ENCODE peak calls at places on chromosomes 2 and 18, in eight cellular contexts. A, L, Z, G, F, P, K and S are unnamed samples.

GRCh38 chr2:129619471-129619870 is 360.0 kb upstream of the RAB6C start:
- DNase-seq in A (no peak), L (no peak), Z (no peak), G (no peak), F (no peak), P (no peak), K (no peak), S (peak)

GRCh38 chr2:236445678-236446077 is 123.9 kb upstream of the ACKR3 start:
- DNase-seq in A (no peak), L (no peak), Z (no peak), G (no peak), F (no peak), P (no peak), K (no peak), S (no peak)

GRCh38 chr2:27921424-27921823 is 30.9 kb downstream of the BABAM2 start:
- DNase-seq in A (no peak), L (no peak), Z (no peak), G (no peak), F (no peak), P (no peak), K (no peak), S (no peak)

GRCh38 chr2:168216351-168217005 is 30.9 kb downstream of the STK39 start:
- DNase-seq in A (no peak), L (peak), Z (no peak), G (no peak), F (no peak), P (no peak), K (no peak), S (peak)

GRCh38 chr2:39913648-39914456 is 134.8 kb upstream of the THUMPD2 start:
- DNase-seq in A (no peak), L (no peak), Z (no peak), G (peak), F (no peak), P (no peak), K (no peak), S (peak)

GRCh38 chr2:236121546-236121945 is 46.6 kb downstream of the GBX2 start:
- DNase-seq in A (no peak), L (no peak), Z (no peak), G (no peak), F (no peak), P (no peak), K (no peak), S (no peak)

GRCh38 chr2:95760839-95761525 is 169.2 kb downstream of the TRIM43 start:
- DNase-seq in A (no peak), L (no peak), Z (no peak), G (peak), F (no peak), P (peak), K (no peak), S (peak)

GRCh38 chr2:210309546-210310233 is 5.3 kb downstream of the MYL1 start:
- DNase-seq in A (no peak), L (no peak), Z (no peak), G (no peak), F (no peak), P (no peak), K (no peak), S (no peak)

GRCh38 chr2:8026381-8026780 is 655.5 kb upstream of the ID2 start:
- DNase-seq in A (no peak), L (no peak), Z (no peak), G (no peak), F (no peak), P (no peak), K (no peak), S (no peak)

GRCh38 chr2:145412155-145412554 is 892.2 kb upstream of the ZEB2 start:
- DNase-seq in A (no peak), L (no peak), Z (no peak), G (no peak), F (no peak), P (no peak), K (no peak), S (no peak)

GRCh38 chr2:46376586-46377286 is 79.5 kb downstream of the EPAS1 start:
- DNase-seq in A (no peak), L (no peak), Z (no peak), G (no peak), F (no peak), P (no peak), K (no peak), S (no peak)

GRCh38 chr2:2916621-2917020 is 461.0 kb downstream of the EIPR1 start:
- DNase-seq in A (no peak), L (no peak), Z (no peak), G (no peak), F (no peak), P (no peak), K (no peak), S (no peak)

GRCh38 chr18:31942301-31942998 is 478 bp downstream of the TRAPPC8 start:
- DNase-seq in A (no peak), L (peak), Z (peak), G (peak), F (peak), P (no peak), K (peak), S (peak)

GRCh38 chr2:220460257-220460985 is 833.0 kb downstream of the SLC4A3 start:
- DNase-seq in A (no peak), L (no peak), Z (no peak), G (no peak), F (no peak), P (no peak), K (no peak), S (peak)

GRCh38 chr2:112163541-112163981 is 25.4 kb downstream of the FBLN7 start:
- DNase-seq in A (peak), L (no peak), Z (no peak), G (no peak), F (no peak), P (no peak), K (no peak), S (peak)

GRCh38 chr18:63832470-63832869 is 55.0 kb upstream of the SERPINB2 start:
- DNase-seq in A (no peak), L (no peak), Z (no peak), G (no peak), F (no peak), P (peak), K (no peak), S (no peak)

GRCh38 chr2:181393472-181393871 is 63.7 kb upstream of the ITGA4 start:
- DNase-seq in A (no peak), L (no peak), Z (no peak), G (peak), F (no peak), P (no peak), K (no peak), S (peak)

GRCh38 chr2:144346229-144346628 is 173.7 kb downstream of the ZEB2 start:
- DNase-seq in A (no peak), L (no peak), Z (no peak), G (no peak), F (no peak), P (no peak), K (no peak), S (no peak)

GRCh38 chr2:193845604-193846003 is 1650.9 kb upstream of the TMEFF2 start:
- DNase-seq in A (no peak), L (no peak), Z (no peak), G (no peak), F (no peak), P (no peak), K (no peak), S (no peak)

GRCh38 chr18:8116346-8117007 is 492.8 kb upstream of the RAB12 start:
- DNase-seq in A (no peak), L (no peak), Z (no peak), G (peak), F (no peak), P (peak), K (no peak), S (peak)

GRCh38 chr2:143529118-143529720 is 400.0 kb downstream of the ARHGAP15 start:
- DNase-seq in A (no peak), L (no peak), Z (no peak), G (no peak), F (no peak), P (no peak), K (no peak), S (no peak)

GRCh38 chr2:231235217-231235616 is 36.8 kb downstream of the ARMC9 start:
- DNase-seq in A (no peak), L (no peak), Z (no peak), G (no peak), F (no peak), P (no peak), K (no peak), S (no peak)

GRCh38 chr2:11343626-11344341 is 652 bp downstream of the ROCK2 start:
- DNase-seq in A (peak), L (peak), Z (peak), G (peak), F (peak), P (no peak), K (peak), S (no peak)

GRCh38 chr2:38377501-38378258 is 607 bp upstream of the ATL2 start:
- DNase-seq in A (no peak), L (no peak), Z (peak), G (peak), F (no peak), P (peak), K (no peak), S (peak)

GRCh38 chr2:172085460-172086159 is at the start of gene DLX1:
- DNase-seq in A (no peak), L (no peak), Z (no peak), G (no peak), F (no peak), P (no peak), K (no peak), S (no peak)

GRCh38 chr18:75070235-75070624 is 138.7 kb downstream of the PTGR3 start:
- DNase-seq in A (no peak), L (no peak), Z (no peak), G (no peak), F (no peak), P (no peak), K (no peak), S (no peak)

GRCh38 chr2:33529771-33530481 is 53.5 kb downstream of the RASGRP3 start:
- DNase-seq in A (no peak), L (no peak), Z (no peak), G (peak), F (no peak), P (peak), K (no peak), S (peak)

GRCh38 chr2:213336253-213336770 is 52.0 kb downstream of the SPAG16 start:
- DNase-seq in A (no peak), L (no peak), Z (no peak), G (no peak), F (no peak), P (no peak), K (no peak), S (no peak)

GRCh38 chr2:159098374-159098773 is 129.9 kb downstream of the TANC1 start:
- DNase-seq in A (no peak), L (no peak), Z (no peak), G (no peak), F (no peak), P (no peak), K (no peak), S (no peak)

GRCh38 chr2:26519396-26519991 is 41.6 kb upstream of the OTOF start:
- DNase-seq in A (no peak), L (no peak), Z (no peak), G (no peak), F (no peak), P (no peak), K (no peak), S (no peak)

GRCh38 chr2:78417355-78417754 is 608.1 kb upstream of the REG3G start:
- DNase-seq in A (no peak), L (no peak), Z (no peak), G (no peak), F (no peak), P (no peak), K (no peak), S (no peak)

GRCh38 chr2:175363719-175364118 is 182.2 kb upstream of the ATP5MC3 start:
- DNase-seq in A (no peak), L (peak), Z (no peak), G (no peak), F (no peak), P (no peak), K (no peak), S (no peak)

GRCh38 chr2:96505231-96505889 is at the start of gene NEURL3:
- DNase-seq in A (peak), L (no peak), Z (peak), G (peak), F (peak), P (no peak), K (no peak), S (peak)

GRCh38 chr2:22991844-22992243 is 393.1 kb upstream of the KLHL29 start:
- DNase-seq in A (no peak), L (no peak), Z (no peak), G (no peak), F (no peak), P (no peak), K (no peak), S (no peak)
- TF ChIP-seq CTCF in A (no peak), L (no peak), Z (no peak), G (no peak), F (no peak), P (no peak), K (no peak), S (no peak)

GRCh38 chr2:65566617-65567016 is 134.2 kb upstream of the SPRED2 start:
- DNase-seq in A (no peak), L (no peak), Z (no peak), G (no peak), F (no peak), P (peak), K (no peak), S (peak)
- H3K4me3 ChIP-seq in A (no peak), L (no peak), Z (no peak), G (no peak), F (no peak), P (peak), K (no peak), S (peak)

DNA sequence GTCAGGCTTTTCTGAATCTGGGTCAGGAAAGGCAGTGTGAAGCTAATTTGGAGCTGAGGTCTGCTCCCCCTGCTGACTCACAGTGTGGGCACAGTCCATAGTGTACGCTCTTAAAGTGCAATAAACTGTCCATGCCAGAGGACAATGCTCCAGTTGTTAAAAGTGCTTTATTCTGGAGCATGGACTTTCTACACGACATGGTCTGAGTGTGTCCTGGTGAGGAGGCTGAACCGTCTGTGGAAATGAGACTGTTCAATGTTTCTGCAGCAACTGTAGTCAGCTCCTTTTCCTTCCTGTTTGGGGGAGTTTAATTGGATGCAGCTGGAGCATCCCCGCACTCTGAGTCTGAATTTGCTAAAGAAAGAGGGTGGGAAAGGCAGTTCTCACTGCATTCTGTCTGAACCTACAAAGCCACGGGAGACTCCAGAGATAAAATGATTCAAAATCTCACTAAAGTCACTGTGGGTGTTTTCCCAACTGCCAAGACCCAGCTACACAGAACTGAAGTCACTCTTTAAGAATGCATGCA is 110.2 kb upstream of the TRIB2 start:
- DNase-seq in A (no peak), L (no peak), Z (no peak), G (peak), F (no peak), P (no peak), K (no peak), S (peak)
- TF ChIP-seq CTCF in A (no peak), L (no peak), Z (no peak), G (peak), F (no peak), P (no peak), K (no peak), S (peak)

GRCh38 chr2:48768669-48769068 is 13.1 kb upstream of the LHCGR start:
- DNase-seq in A (no peak), L (no peak), Z (no peak), G (no peak), F (no peak), P (no peak), K (no peak), S (no peak)
- H3K4me3 ChIP-seq in A (no peak), L (no peak), Z (no peak), G (no peak), F (no peak), P (no peak), K (no peak), S (no peak)

GRCh38 chr2:43179947-43180346 is 46.5 kb downstream of the ZFP36L2 start:
- DNase-seq in A (no peak), L (no peak), Z (no peak), G (no peak), F (no peak), P (no peak), K (no peak), S (no peak)
- TF ChIP-seq CTCF in A (no peak), L (no peak), Z (no peak), G (no peak), F (no peak), P (no peak), K (no peak), S (no peak)

GRCh38 chr2:119426801-119427395 is 4.8 kb upstream of the TMEM37 start:
- DNase-seq in A (peak), L (peak), Z (peak), G (peak), F (peak), P (no peak), K (peak), S (peak)
- H3K4me3 ChIP-seq in A (no peak), L (peak), Z (no peak), G (no peak), F (no peak), P (no peak), K (no peak), S (no peak)

DNA sequence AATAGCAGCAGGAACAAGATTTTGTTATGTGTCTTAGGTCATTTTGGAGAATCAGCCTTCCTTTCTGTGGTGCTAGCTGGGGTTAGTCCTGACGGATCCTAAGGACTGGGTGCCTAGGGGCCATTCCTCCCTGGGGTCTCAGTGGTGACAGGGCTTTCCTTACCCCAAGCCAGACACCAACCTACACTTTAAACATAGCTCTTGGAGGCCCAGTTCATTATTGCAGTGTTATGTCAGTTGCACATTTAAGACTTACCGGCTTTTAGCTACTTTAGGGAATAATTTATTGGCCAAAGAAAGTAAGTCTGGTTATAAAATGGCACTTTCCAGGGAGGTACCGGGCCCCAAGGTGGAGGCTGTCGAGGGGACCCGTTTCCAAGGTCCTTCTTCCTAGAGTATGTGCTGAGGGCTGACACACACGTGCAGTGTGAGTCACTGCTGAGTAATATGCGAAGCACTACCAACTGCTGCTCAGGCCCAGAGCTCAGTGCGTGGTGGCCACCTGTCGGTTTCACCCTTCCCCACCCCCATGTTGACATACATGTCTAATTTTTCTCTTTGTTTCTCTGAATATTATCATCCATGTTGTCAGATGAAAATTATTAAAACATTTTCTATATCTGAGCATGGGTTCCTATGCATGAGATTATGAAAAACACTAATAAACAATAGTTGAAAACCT is 37.0 kb upstream of the GRHL1 start:
- DNase-seq in A (no peak), L (peak), Z (no peak), G (peak), F (no peak), P (peak), K (no peak), S (peak)
- TF ChIP-seq CTCF in A (no peak), L (no peak), Z (no peak), G (peak), F (no peak), P (peak), K (no peak), S (peak)

GRCh38 chr2:126831234-126832005 is 67.3 kb upstream of the TEX51 start:
- DNase-seq in A (no peak), L (no peak), Z (no peak), G (peak), F (no peak), P (no peak), K (no peak), S (no peak)
- H3K4me3 ChIP-seq in A (no peak), L (no peak), Z (no peak), G (no peak), F (no peak), P (no peak), K (no peak), S (no peak)

GRCh38 chr2:56969513-56969912 is 785.7 kb downstream of the CCDC85A start:
- DNase-seq in A (no peak), L (no peak), Z (no peak), G (no peak), F (no peak), P (no peak), K (no peak), S (no peak)

DNA sequence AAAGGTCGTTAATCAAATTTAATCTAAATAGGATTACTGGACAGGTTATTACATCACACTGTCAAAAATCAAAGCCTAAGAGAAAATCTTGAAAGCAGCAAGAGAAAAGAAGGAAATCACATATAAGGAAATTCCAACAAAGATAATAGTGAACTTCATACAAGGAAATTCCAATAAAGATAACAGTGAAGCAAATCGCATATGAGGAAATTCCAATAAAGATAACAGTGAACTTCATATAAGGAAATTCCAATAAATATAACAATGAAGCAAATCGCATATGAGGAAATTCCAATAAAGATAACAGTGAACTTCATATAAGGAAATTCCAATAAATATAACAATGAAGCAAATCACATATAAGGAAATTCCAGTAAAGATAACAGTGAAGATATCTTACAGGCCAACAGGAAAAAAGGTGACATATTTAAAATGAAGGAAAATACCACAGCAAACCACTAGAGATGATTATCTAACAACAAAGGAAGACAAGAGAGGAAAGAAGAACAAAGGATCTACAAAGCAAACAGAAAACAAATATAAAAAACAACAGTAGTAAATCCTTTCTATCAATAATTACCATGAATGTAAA is 787.7 kb downstream of the CCDC85A start:
- DNase-seq in A (no peak), L (no peak), Z (no peak), G (no peak), F (no peak), P (no peak), K (no peak), S (no peak)
- TF ChIP-seq CTCF in A (no peak), L (no peak), Z (no peak), G (no peak), F (no peak), P (no peak), K (no peak), S (no peak)

DNA sequence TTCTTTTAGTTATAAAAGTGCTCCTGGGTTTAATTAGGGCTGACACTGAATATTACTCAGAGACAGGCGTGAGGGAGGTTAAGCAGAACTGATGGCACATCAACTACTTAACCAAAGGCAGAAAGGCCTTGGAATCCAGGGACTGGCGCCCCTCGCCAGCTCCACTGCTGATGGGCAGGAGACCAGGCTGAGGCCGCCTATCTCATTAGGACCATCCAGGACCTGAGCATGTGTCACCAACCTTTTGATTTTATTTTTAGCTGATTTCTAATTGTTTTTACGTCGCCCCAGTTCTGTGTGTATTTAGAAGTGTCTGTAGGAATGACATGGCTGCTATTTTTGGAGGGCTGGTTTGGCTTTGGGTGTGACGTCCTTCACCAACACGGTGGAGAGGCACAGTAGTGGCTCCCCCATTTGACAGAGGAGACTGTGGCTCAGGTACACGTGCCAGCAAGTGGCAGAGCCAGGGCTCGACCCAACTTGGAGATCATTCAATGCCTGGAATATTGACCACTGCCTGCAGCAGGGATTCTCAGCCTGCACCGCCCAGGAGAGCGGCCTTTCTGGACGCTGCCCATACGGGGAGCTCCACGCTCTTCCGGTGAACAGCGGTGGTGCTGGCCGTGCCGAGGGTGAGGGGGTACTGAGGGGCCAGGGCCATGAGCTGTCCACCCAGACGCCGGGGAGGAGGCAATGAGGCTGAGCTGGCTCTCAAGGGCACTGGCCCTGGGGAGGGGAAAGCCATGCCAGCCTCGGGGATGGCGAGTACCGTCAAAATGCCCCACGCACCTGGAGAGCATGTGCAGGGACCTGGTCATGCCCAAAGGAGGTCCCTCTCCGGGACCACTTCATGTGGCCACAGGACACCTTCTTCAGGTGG is 205.7 kb downstream of the ASB1 start:
- DNase-seq in A (peak), L (no peak), Z (no peak), G (no peak), F (peak), P (no peak), K (no peak), S (no peak)
- H3K4me3 ChIP-seq in A (no peak), L (no peak), Z (no peak), G (no peak), F (no peak), P (no peak), K (no peak), S (no peak)